ENCODE peak calls at places on chromosomes 11 and 22, in seven cellular contexts. X, T, K, F, P, B and M are unnamed samples.
A peak's percentile ranks its signal among the peaks of the same experiment; 100 is the strongest.

GRCh38 chr11:47587039-47587675 is 679 bp downstream of the FAM180B start:
- DNase-seq in X (no peak), T (no peak), K (no peak), F (no peak), P (no peak), B (no peak), M (no peak)

GRCh38 chr22:49370841-49371301 is 456.8 kb downstream of the BRD1 start:
- DNase-seq in X (no peak), T (no peak), K (no peak), F (peak; percentile 37), P (no peak), B (peak; percentile 9), M (peak; percentile 46)

GRCh38 chr22:49241174-49241851 is 586.4 kb downstream of the BRD1 start:
- DNase-seq in X (no peak), T (no peak), K (no peak), F (peak; percentile 41), P (no peak), B (no peak), M (peak; percentile 52)

GRCh38 chr22:37498289-37498909 is 12.2 kb upstream of the MFNG start:
- DNase-seq in X (no peak), T (no peak), K (no peak), F (no peak), P (peak; percentile 79), B (peak; percentile 76), M (no peak)

GRCh38 chr11:47259178-47259977 is 1.6 kb downstream of the NR1H3 start:
- DNase-seq in X (no peak), T (no peak), K (no peak), F (no peak), P (peak; percentile 67), B (no peak), M (no peak)

GRCh38 chr22:44159230-44159629 is 21.5 kb upstream of the PARVG start:
- DNase-seq in X (no peak), T (no peak), K (no peak), F (peak; percentile 22), P (no peak), B (no peak), M (no peak)

GRCh38 chr22:38841211-38841610 is 2.6 kb downstream of the NPTXR start:
- DNase-seq in X (no peak), T (no peak), K (no peak), F (no peak), P (no peak), B (no peak), M (no peak)

GRCh38 chr11:26901162-26901561 is 92.8 kb upstream of the FIBIN start:
- DNase-seq in X (no peak), T (no peak), K (no peak), F (no peak), P (no peak), B (no peak), M (no peak)

GRCh38 chr11:76667271-76667818 is 3.2 kb downstream of the LRRC32 start:
- DNase-seq in X (no peak), T (no peak), K (no peak), F (peak; percentile 47), P (no peak), B (no peak), M (peak; percentile 64)

GRCh38 chr11:17927643-17928343 is 85.1 kb downstream of the SERGEF start:
- DNase-seq in X (no peak), T (peak; percentile 78), K (no peak), F (no peak), P (no peak), B (no peak), M (no peak)

GRCh38 chr11:100557830-100558611 is 129.1 kb upstream of the ARHGAP42 start:
- DNase-seq in X (no peak), T (no peak), K (no peak), F (no peak), P (no peak), B (no peak), M (no peak)

GRCh38 chr11:35163707-35164496 is 24.9 kb downstream of the CD44 start:
- DNase-seq in X (no peak), T (no peak), K (no peak), F (no peak), P (no peak), B (peak; percentile 77), M (no peak)

GRCh38 chr11:47186937-47187681 is 875 bp upstream of the PACSIN3 start:
- DNase-seq in X (no peak), T (no peak), K (peak; percentile 78), F (no peak), P (peak; percentile 34), B (peak; percentile 42), M (peak; percentile 89)

GRCh38 chr11:101269390-101269789 is 139.8 kb upstream of the PGR start:
- DNase-seq in X (no peak), T (no peak), K (no peak), F (no peak), P (no peak), B (no peak), M (no peak)

GRCh38 chr22:44721206-44721605 is 19.2 kb downstream of the PRR5 start:
- DNase-seq in X (no peak), T (no peak), K (no peak), F (no peak), P (peak; percentile 42), B (no peak), M (no peak)

GRCh38 chr11:122327528-122327927 is 211.5 kb upstream of the BLID start:
- DNase-seq in X (no peak), T (no peak), K (no peak), F (no peak), P (no peak), B (no peak), M (no peak)

GRCh38 chr22:47090591-47091240 is 328.3 kb downstream of the TBC1D22A start:
- DNase-seq in X (no peak), T (peak; percentile 24), K (no peak), F (no peak), P (peak; percentile 58), B (no peak), M (no peak)

GRCh38 chr11:16739326-16739875 is 954 bp downstream of the C11orf58 start:
- DNase-seq in X (no peak), T (no peak), K (no peak), F (no peak), P (no peak), B (no peak), M (no peak)

GRCh38 chr11:115364892-115365291 is 139.3 kb downstream of the CADM1 start:
- DNase-seq in X (no peak), T (no peak), K (no peak), F (no peak), P (no peak), B (no peak), M (no peak)

GRCh38 chr22:49100316-49100715 is 727.4 kb downstream of the BRD1 start:
- DNase-seq in X (no peak), T (no peak), K (no peak), F (peak; percentile 46), P (no peak), B (no peak), M (no peak)

GRCh38 chr22:20128619-20128901 is 3.0 kb upstream of the ZDHHC8 start:
- DNase-seq in X (no peak), T (no peak), K (no peak), F (no peak), P (no peak), B (no peak), M (no peak)
- H3K27ac ChIP-seq in X (no peak overlapping the region), T (no peak overlapping the region), K (no peak overlapping the region), F (no peak overlapping the region), P (no peak overlapping the region), B (no peak overlapping the region), M (no peak overlapping the region)

GRCh38 chr11:126834573-126834972 is 166.0 kb downstream of the KIRREL3 start:
- DNase-seq in X (no peak), T (no peak), K (no peak), F (no peak), P (no peak), B (no peak), M (no peak)
- H3K27ac ChIP-seq in X (no peak overlapping the region), T (peak overlapping the region; percentile 49), K (no peak overlapping the region), F (no peak overlapping the region), P (no peak overlapping the region), B (no peak overlapping the region), M (no peak overlapping the region)

DNA sequence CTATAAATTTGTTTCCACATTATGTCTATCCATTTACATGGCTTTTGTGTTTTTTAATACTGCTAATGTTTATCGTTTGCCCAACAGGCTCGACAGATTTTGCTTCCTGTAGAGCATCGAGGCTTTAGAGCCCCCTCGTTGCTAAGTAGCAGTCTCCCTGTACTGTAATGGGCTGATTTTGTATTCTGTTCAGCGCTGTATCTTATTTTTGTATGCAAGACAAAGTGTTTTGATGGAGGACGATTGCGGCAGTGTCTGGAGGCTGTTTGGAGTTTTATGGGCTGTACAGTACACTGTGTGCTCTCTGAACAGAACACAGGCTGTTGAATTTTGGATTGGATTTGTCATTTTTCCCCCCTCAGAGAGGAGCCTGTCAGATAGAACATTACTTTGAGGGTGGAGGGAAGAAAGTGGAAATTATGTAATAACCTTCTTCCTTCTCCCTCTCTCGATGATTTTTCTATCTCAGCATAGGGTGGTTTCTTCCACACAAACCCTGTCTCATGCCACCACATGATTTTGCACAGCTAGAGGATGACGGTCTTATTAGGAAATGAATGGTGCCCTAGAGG is 104.4 kb downstream of the ZBTB16 start:
- DNase-seq in X (no peak), T (no peak), K (peak; percentile 48), F (no peak), P (no peak), B (no peak), M (no peak)
- H3K27ac ChIP-seq in X (peak overlapping the region; percentile 89), T (no peak overlapping the region), K (peak overlapping the region; percentile 100), F (peak overlapping the region; percentile 91), P (no peak overlapping the region), B (peak overlapping the region; percentile 90), M (peak overlapping the region; percentile 99)

GRCh38 chr11:126366064-126366822 is 10.8 kb downstream of the ST3GAL4 start:
- DNase-seq in X (no peak), T (no peak), K (peak; percentile 50), F (peak; percentile 76), P (no peak), B (no peak), M (no peak)

GRCh38 chr11:126363706-126364245 is 8.3 kb downstream of the ST3GAL4 start:
- DNase-seq in X (no peak), T (no peak), K (peak; percentile 26), F (peak; percentile 35), P (no peak), B (no peak), M (no peak)

GRCh38 chr11:126361400-126361799 is 5.9 kb downstream of the ST3GAL4 start:
- DNase-seq in X (no peak), T (no peak), K (peak; percentile 13), F (no peak), P (no peak), B (no peak), M (no peak)

GRCh38 chr11:126360049-126360446 is 4.6 kb downstream of the ST3GAL4 start:
- DNase-seq in X (no peak), T (no peak), K (no peak), F (no peak), P (no peak), B (no peak), M (no peak)

GRCh38 chr11:126362879-126363655 is 7.6 kb downstream of the ST3GAL4 start:
- DNase-seq in X (no peak), T (no peak), K (peak; percentile 13), F (no peak), P (no peak), B (no peak), M (no peak)
- H3K27ac ChIP-seq in X (no peak overlapping the region), T (no peak overlapping the region), K (peak overlapping the region; percentile 68), F (no peak overlapping the region), P (no peak overlapping the region), B (no peak overlapping the region), M (peak overlapping the region; percentile 48)